ENCODE peak calls at places on chromosome 18, in nine cellular contexts. Q, G, H, W, N, V, X, R and O are unnamed samples.

GRCh38 chr18:21270453-21270852 is 28.4 kb downstream of the GREB1L start:
- DNase-seq in G (no peak), X (peak), W (no peak), Q (no peak), R (no peak), V (no peak), N (no peak), H (no peak), O (peak)

GRCh38 chr18:67281746-67282145 is 234.8 kb downstream of the DSEL start:
- DNase-seq in X (no peak), H (no peak), Q (no peak), R (no peak), N (no peak), V (no peak), W (no peak), G (no peak), O (no peak)

GRCh38 chr18:13892098-13892497 is 23.2 kb downstream of the MC2R start:
- DNase-seq in Q (no peak), W (no peak), G (no peak), N (no peak), H (no peak), V (no peak), X (no peak), R (no peak), O (no peak)

GRCh38 chr18:25503567-25504081 is 151.7 kb upstream of the ZNF521 start:
- DNase-seq in W (no peak), Q (no peak), X (peak), N (peak), R (peak), H (no peak), G (peak), V (no peak), O (peak)

GRCh38 chr18:13793819-13794218 is 30.1 kb upstream of the MC5R start:
- DNase-seq in G (no peak), N (no peak), Q (no peak), X (no peak), R (no peak), V (no peak), H (no peak), W (no peak), O (no peak)

GRCh38 chr18:35828591-35828990 is 143.9 kb upstream of the RMP24 start:
- DNase-seq in Q (no peak), X (no peak), N (no peak), G (no peak), V (no peak), W (no peak), R (no peak), H (no peak), O (no peak)

GRCh38 chr18:67919316-67919715 is 402.8 kb upstream of the DSEL start:
- DNase-seq in R (no peak), N (no peak), Q (no peak), V (no peak), G (no peak), X (no peak), W (no peak), H (no peak), O (no peak)

GRCh38 chr18:63677490-63678225 is 16.0 kb upstream of the SERPINB3 start:
- DNase-seq in W (no peak), Q (no peak), N (no peak), X (no peak), R (no peak), H (no peak), V (no peak), G (no peak), O (peak)

GRCh38 chr18:64807560-64807959 is 658.7 kb upstream of the LINC00305 start:
- DNase-seq in G (no peak), N (no peak), H (no peak), R (no peak), Q (no peak), W (no peak), X (no peak), V (no peak), O (no peak)

GRCh38 chr18:23332356-23332755 is 120.7 kb upstream of the RIOK3 start:
- DNase-seq in W (no peak), N (no peak), X (no peak), H (no peak), R (no peak), G (no peak), V (no peak), Q (no peak), O (no peak)

GRCh38 chr18:37778417-37779165 is 213.0 kb upstream of the CELF4 start:
- DNase-seq in V (peak), H (peak), G (no peak), N (peak), R (peak), Q (no peak), X (peak), W (peak), O (peak)

GRCh38 chr18:33670052-33670451 is 92.0 kb downstream of the ASXL3 start:
- DNase-seq in W (no peak), V (no peak), R (no peak), N (no peak), X (no peak), Q (no peak), H (no peak), G (no peak), O (no peak)

GRCh38 chr18:36580266-36580665 is 248.5 kb downstream of the TPGS2 start:
- DNase-seq in V (no peak), Q (no peak), H (no peak), X (no peak), W (no peak), G (no peak), R (no peak), N (no peak), O (peak)

GRCh38 chr18:986071-986470 is 81.4 kb downstream of the ADCYAP1 start:
- DNase-seq in G (no peak), H (no peak), N (no peak), X (no peak), R (no peak), Q (no peak), V (no peak), W (no peak), O (no peak)

GRCh38 chr18:76977108-76977621 is 154.8 kb downstream of the ZNF236 start:
- DNase-seq in W (peak), R (peak), V (no peak), N (peak), X (peak), G (no peak), Q (peak), H (no peak), O (no peak)

GRCh38 chr18:23585007-23585871 is 1.1 kb downstream of the NPC1 start:
- DNase-seq in R (peak), X (peak), V (no peak), H (peak), G (no peak), N (peak), Q (no peak), W (no peak), O (peak)

GRCh38 chr18:3453540-3454364 is 3.8 kb downstream of the TGIF1 start:
- DNase-seq in Q (no peak), G (peak), V (peak), W (peak), N (peak), R (peak), H (peak), X (peak), O (peak)

GRCh38 chr18:74609535-74609934 is 11.9 kb downstream of the ZNF407 start:
- DNase-seq in V (no peak), G (peak), R (no peak), W (no peak), N (no peak), X (no peak), H (no peak), Q (no peak), O (peak)

GRCh38 chr18:74906189-74906588 is 302.8 kb downstream of the PTGR3 start:
- DNase-seq in R (peak), N (no peak), H (no peak), V (no peak), Q (no peak), W (no peak), G (peak), X (no peak), O (no peak)

GRCh38 chr18:77108001-77108692 is 24.4 kb downstream of the MBP start:
- DNase-seq in N (no peak), W (no peak), R (no peak), H (peak), V (no peak), X (peak), Q (no peak), G (peak), O (no peak)

GRCh38 chr18:13620818-13621445 is 105.4 kb downstream of the FAM210A start:
- DNase-seq in H (no peak), G (no peak), Q (no peak), W (peak), V (no peak), X (no peak), R (no peak), N (no peak), O (no peak)

GRCh38 chr18:634551-635045 is 22.9 kb upstream of the TYMS start:
- DNase-seq in H (no peak), R (no peak), N (no peak), V (no peak), Q (no peak), G (no peak), X (no peak), W (no peak), O (peak)

GRCh38 chr18:74488354-74488753 is 7.8 kb upstream of the CNDP2 start:
- DNase-seq in X (no peak), H (no peak), R (no peak), N (no peak), Q (peak), V (no peak), W (no peak), G (no peak), O (no peak)

GRCh38 chr18:34970106-34970505 is 71.1 kb upstream of the MAPRE2 start:
- DNase-seq in G (no peak), W (no peak), N (no peak), V (no peak), Q (no peak), X (no peak), H (no peak), R (no peak), O (peak)

GRCh38 chr18:77344777-77345507 is 95.3 kb downstream of the GALR1 start:
- DNase-seq in X (no peak), Q (no peak), N (no peak), H (no peak), G (no peak), R (no peak), W (no peak), V (no peak), O (no peak)

GRCh38 chr18:55559735-55560134 is 28.3 kb downstream of the TCF4 start:
- DNase-seq in V (no peak), Q (no peak), N (no peak), H (no peak), R (no peak), X (no peak), G (no peak), W (no peak), O (no peak)

GRCh38 chr18:41311571-41312240 is 643.3 kb upstream of the PIK3C3 start:
- DNase-seq in R (no peak), X (no peak), W (no peak), H (no peak), N (no peak), V (no peak), Q (no peak), G (no peak), O (no peak)

GRCh38 chr18:10100236-10100635 is 186.4 kb downstream of the VAPA start:
- DNase-seq in Q (peak), N (no peak), R (no peak), V (no peak), X (no peak), G (no peak), H (no peak), W (no peak), O (no peak)

GRCh38 chr18:75418293-75418692 is 9.2 kb downstream of the SMIM21 start:
- DNase-seq in H (no peak), V (no peak), Q (no peak), R (no peak), G (no peak), X (no peak), W (no peak), N (no peak), O (no peak)

GRCh38 chr18:26547302-26548143 is 830 bp downstream of the KCTD1 start:
- DNase-seq in N (peak), X (peak), W (peak), G (peak), V (peak), R (peak), H (peak), Q (no peak), O (peak)

GRCh38 chr18:3916082-3916481 is 466.1 kb downstream of the TGIF1 start:
- DNase-seq in R (no peak), G (no peak), Q (no peak), X (no peak), H (no peak), V (no peak), W (no peak), N (no peak), O (no peak)

GRCh38 chr18:59907172-59907571 is 7.4 kb downstream of the PMAIP1 start:
- DNase-seq in W (no peak), R (no peak), G (no peak), X (no peak), V (no peak), H (peak), N (no peak), Q (no peak), O (no peak)

GRCh38 chr18:55234366-55235093 is 275.3 kb upstream of the CCDC68 start:
- DNase-seq in N (peak), G (peak), V (peak), R (peak), X (peak), H (peak), Q (no peak), W (peak), O (peak)

GRCh38 chr18:37277753-37278152 is 287.8 kb downstream of the CELF4 start:
- DNase-seq in W (no peak), G (no peak), Q (no peak), N (no peak), R (no peak), H (no peak), X (no peak), V (no peak), O (no peak)

GRCh38 chr18:22789600-22789999 is 143.5 kb upstream of the RBBP8 start:
- DNase-seq in Q (no peak), W (no peak), X (no peak), N (no peak), H (no peak), R (no peak), V (no peak), G (no peak), O (no peak)

GRCh38 chr18:21330122-21330701 is 88.2 kb downstream of the GREB1L start:
- DNase-seq in N (no peak), G (no peak), H (no peak), W (no peak), Q (no peak), R (peak), X (peak), V (no peak), O (peak)

GRCh38 chr18:63949068-63949737 is at the start of gene HMSD:
- DNase-seq in N (peak), R (peak), V (peak), H (no peak), Q (no peak), W (peak), X (peak), G (no peak), O (peak)

GRCh38 chr18:34342960-34343359 is 118.2 kb upstream of the NOL4 start:
- DNase-seq in H (no peak), N (no peak), X (no peak), Q (no peak), W (no peak), R (no peak), V (no peak), G (no peak), O (peak)

GRCh38 chr18:77191241-77191751 is 58.4 kb upstream of the GALR1 start:
- DNase-seq in W (no peak), G (peak), V (no peak), X (no peak), Q (no peak), R (no peak), H (no peak), N (no peak), O (no peak)

GRCh38 chr18:35515460-35516130 is 17.8 kb upstream of the INO80C start:
- DNase-seq in N (no peak), W (no peak), X (no peak), H (no peak), Q (no peak), R (no peak), V (no peak), G (no peak), O (no peak)

GRCh38 chr18:73232933-73233332 is 365.1 kb upstream of the NETO1 start:
- DNase-seq in G (no peak), X (no peak), H (no peak), W (no peak), N (no peak), Q (no peak), V (no peak), R (no peak), O (no peak)

GRCh38 chr18:73235921-73236320 is 368.1 kb upstream of the NETO1 start:
- DNase-seq in V (no peak), W (no peak), H (no peak), X (no peak), Q (no peak), R (no peak), G (no peak), N (no peak), O (peak)

GRCh38 chr18:73240899-73241298 is 373.1 kb upstream of the NETO1 start:
- DNase-seq in G (no peak), W (no peak), Q (no peak), X (no peak), H (no peak), R (no peak), N (no peak), V (no peak), O (no peak)

GRCh38 chr18:73235491-73235890 is 367.7 kb upstream of the NETO1 start:
- DNase-seq in H (no peak), N (no peak), Q (no peak), X (no peak), W (no peak), V (no peak), R (no peak), G (peak), O (peak)
- H3K27ac ChIP-seq in H (no peak), N (no peak), Q (no peak), X (no peak), W (no peak), V (no peak), R (no peak), G (peak), O (peak)

DNA sequence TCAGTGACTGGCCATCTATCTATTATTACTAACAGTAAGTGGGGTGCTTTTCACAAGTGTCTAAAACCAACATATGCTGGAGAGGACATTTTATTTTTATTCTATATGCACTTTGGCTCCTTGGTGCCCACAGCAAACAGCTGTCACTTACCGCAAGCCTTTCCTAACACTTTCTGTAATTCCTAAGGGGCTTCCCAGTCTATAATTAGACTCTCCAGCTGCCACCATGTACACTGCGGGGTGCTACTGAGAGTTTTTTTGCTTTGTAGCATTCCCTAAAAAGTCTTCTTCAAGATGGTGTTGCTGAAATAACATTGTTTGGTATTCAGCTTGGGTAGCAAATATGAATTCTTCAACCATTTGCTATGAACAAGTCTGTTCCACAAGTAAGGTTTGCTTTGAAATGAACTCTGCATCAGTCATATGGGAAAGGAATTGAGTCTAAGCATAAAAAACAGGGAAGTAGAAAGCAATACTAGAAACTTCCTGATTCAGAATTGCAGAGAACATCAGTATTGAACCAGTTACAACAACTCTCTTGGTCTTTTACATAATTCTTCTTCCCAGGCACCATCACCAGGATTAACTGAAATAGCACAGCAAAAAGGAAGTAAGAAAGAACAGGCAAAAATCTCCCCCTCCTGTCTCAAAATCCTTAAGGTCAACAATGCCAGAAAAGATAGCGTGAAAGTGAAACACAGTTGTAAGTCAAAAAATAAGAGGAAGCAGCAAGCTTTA is 28.6 kb downstream of the EPB41L3 start:
- DNase-seq in W (no peak), V (no peak), G (no peak), H (no peak), X (no peak), R (peak), N (no peak), Q (no peak), O (no peak)
- H3K27ac ChIP-seq in W (peak), V (no peak), G (no peak), H (no peak), X (no peak), R (peak), N (no peak), Q (no peak), O (no peak)

GRCh38 chr18:8854550-8854949 is 149.2 kb downstream of the MTCL1 start:
- DNase-seq in Q (no peak), X (no peak), N (no peak), V (no peak), W (no peak), G (no peak), R (no peak), H (no peak), O (no peak)

GRCh38 chr18:8857806-8858205 is 152.4 kb downstream of the MTCL1 start:
- DNase-seq in N (no peak), G (no peak), W (no peak), H (no peak), R (no peak), X (no peak), V (no peak), Q (no peak), O (no peak)

GRCh38 chr18:8854962-8855361 is 149.6 kb downstream of the MTCL1 start:
- DNase-seq in R (no peak), X (no peak), W (no peak), V (no peak), H (no peak), Q (no peak), N (no peak), G (no peak), O (no peak)

GRCh38 chr18:8856769-8857393 is 151.5 kb downstream of the MTCL1 start:
- DNase-seq in G (no peak), H (no peak), Q (no peak), W (no peak), X (no peak), N (no peak), V (no peak), R (no peak), O (no peak)

DNA sequence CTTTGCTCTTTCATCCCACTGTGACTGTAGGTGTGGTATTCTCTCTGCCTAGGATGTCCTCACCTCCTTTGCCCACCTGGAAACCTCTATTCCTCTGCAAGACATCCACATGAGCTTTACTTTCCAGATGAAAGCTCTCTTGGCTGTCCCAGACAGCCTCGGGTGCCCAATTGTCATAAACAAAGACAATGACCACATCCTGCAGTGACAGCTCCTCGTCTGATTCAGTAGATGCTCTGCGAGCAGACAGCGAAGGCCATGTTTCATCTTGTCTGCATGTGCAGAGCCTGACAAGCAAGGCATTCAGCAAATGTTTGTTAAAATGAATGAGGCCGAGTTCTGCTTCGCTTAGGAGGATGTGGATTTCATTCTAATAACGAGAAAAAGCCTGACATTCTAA is 150.8 kb downstream of the MTCL1 start:
- DNase-seq in R (no peak), V (no peak), X (no peak), H (no peak), G (no peak), Q (no peak), W (no peak), N (no peak), O (no peak)
- H3K27ac ChIP-seq in R (no peak), V (no peak), X (no peak), H (no peak), G (no peak), Q (no peak), W (no peak), N (no peak), O (no peak)

GRCh38 chr18:32353257-32353656 is 117.4 kb downstream of the GAREM1 start:
- DNase-seq in Q (no peak), X (no peak), G (no peak), W (no peak), R (no peak), N (no peak), V (no peak), H (no peak), O (no peak)

GRCh38 chr18:32351014-32351413 is 119.7 kb downstream of the GAREM1 start:
- DNase-seq in W (no peak), N (no peak), R (no peak), V (no peak), X (no peak), Q (no peak), H (no peak), G (no peak), O (no peak)

GRCh38 chr18:32358529-32358928 is 112.2 kb downstream of the GAREM1 start:
- DNase-seq in N (peak), Q (no peak), W (no peak), H (no peak), V (no peak), R (no peak), X (no peak), G (no peak), O (no peak)

GRCh38 chr18:32358075-32358474 is 112.6 kb downstream of the GAREM1 start:
- DNase-seq in G (no peak), W (no peak), R (no peak), Q (no peak), X (no peak), N (no peak), V (no peak), H (no peak), O (no peak)

DNA sequence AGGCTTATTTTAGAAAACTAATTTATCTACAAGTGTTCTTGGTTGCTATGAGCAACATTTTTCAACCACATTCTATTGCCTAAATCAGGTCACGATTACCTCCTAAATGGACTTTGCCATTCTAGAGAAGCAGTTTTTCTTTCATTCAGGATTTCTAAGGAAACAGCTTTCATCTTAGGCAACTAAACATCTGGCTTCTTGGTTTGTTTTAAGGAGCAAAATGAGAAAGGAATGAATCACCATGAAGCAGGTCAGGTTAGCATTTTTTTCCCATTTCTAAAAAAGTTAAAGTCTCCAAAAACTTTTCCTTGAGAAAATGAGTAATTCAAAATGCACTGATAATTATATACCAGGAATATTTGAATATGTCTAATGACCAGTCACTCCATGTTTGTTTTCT is 114.8 kb downstream of the GAREM1 start:
- DNase-seq in G (peak), R (no peak), V (no peak), Q (no peak), H (no peak), N (no peak), X (no peak), W (no peak), O (peak)
- H3K27ac ChIP-seq in G (no peak), R (no peak), V (no peak), Q (no peak), H (no peak), N (no peak), X (no peak), W (no peak), O (no peak)